ENCODE peak calls at places on chromosome 4, in seven cellular contexts. E is H9, N is mesenchymal stem cell, V is neuronal stem cell, Y is IMR-90, L is mesendoderm, C is H1. G is an unnamed sample.

GRCh38 chr4:103948244-103949018 is 228.6 kb upstream of the TACR3 start:
- DNase-seq in E (peak; percentile 68), L (peak; percentile 32), V (no peak), Y (no peak), C (peak; percentile 48), N (no peak), G (peak; percentile 73)

GRCh38 chr4:124807421-124807820 is 94.9 kb upstream of the ANKRD50 start:
- DNase-seq in V (no peak), N (no peak), L (no peak), E (no peak), Y (no peak), C (no peak), G (no peak)

GRCh38 chr4:102438873-102439614 is 62.1 kb upstream of the NFKB1 start:
- DNase-seq in Y (peak; percentile 93), E (no peak), L (peak; percentile 54), V (no peak), N (peak; percentile 98), C (no peak), G (no peak)

GRCh38 chr4:147786031-147786430 is 54.1 kb downstream of the ARHGAP10 start:
- DNase-seq in Y (no peak), C (no peak), N (no peak), E (no peak), L (no peak), V (no peak), G (no peak)

GRCh38 chr4:26993967-26994366 is 133.3 kb downstream of the STIM2 start:
- DNase-seq in L (no peak), N (no peak), E (no peak), C (no peak), V (no peak), Y (no peak), G (no peak)

GRCh38 chr4:87839309-87839946 is 6.7 kb downstream of the MEPE start:
- DNase-seq in C (no peak), L (peak; percentile 58), V (peak; percentile 12), N (peak; percentile 52), E (no peak), Y (peak; percentile 49), G (peak; percentile 61)

GRCh38 chr4:89539374-89539773 is 231.8 kb upstream of the GPRIN3 start:
- DNase-seq in E (no peak), N (peak; percentile 95), Y (peak; percentile 93), V (no peak), C (no peak), L (peak; percentile 56), G (no peak)

GRCh38 chr4:88318751-88319350 is 34.5 kb upstream of the PPM1K start:
- DNase-seq in C (peak; percentile 1), L (no peak), N (no peak), E (no peak), Y (no peak), V (no peak), G (peak; percentile 3)

GRCh38 chr4:6695660-6696581 is 2.2 kb downstream of the S100P start:
- DNase-seq in N (peak; percentile 77), E (no peak), L (no peak), Y (peak; percentile 16), V (no peak), C (no peak), G (peak; percentile 86)

GRCh38 chr4:84673475-84674230 is 90.7 kb downstream of the CDS1 start:
- DNase-seq in V (no peak), C (no peak), E (no peak), L (no peak), Y (peak; percentile 92), N (peak; percentile 79), G (peak; percentile 10)

GRCh38 chr4:153222162-153222789 is 18.0 kb downstream of the TRIM2 start:
- DNase-seq in C (peak; percentile 65), V (peak; percentile 80), E (peak; percentile 82), L (peak; percentile 90), Y (peak; percentile 87), N (peak; percentile 96), G (peak; percentile 60)

GRCh38 chr4:125689839-125690238 is 375.1 kb downstream of the FAT4 start:
- DNase-seq in E (no peak), C (no peak), V (no peak), N (no peak), Y (no peak), L (no peak), G (no peak)

GRCh38 chr4:53963786-53964185 is 100.6 kb downstream of the CHIC2 start:
- DNase-seq in Y (no peak), L (no peak), V (no peak), N (no peak), C (no peak), E (no peak), G (no peak)

GRCh38 chr4:100357542-100357941 is 160.3 kb downstream of the EMCN start:
- DNase-seq in V (no peak), Y (no peak), E (no peak), N (no peak), C (no peak), L (peak; percentile 34), G (no peak)

GRCh38 chr4:53986062-53986461 is 78.3 kb downstream of the CHIC2 start:
- DNase-seq in N (no peak), C (no peak), V (no peak), L (no peak), Y (no peak), E (no peak), G (no peak)

GRCh38 chr4:98802673-98803286 is 126.2 kb downstream of the EIF4E start:
- DNase-seq in C (no peak), Y (peak; percentile 8), E (no peak), N (peak; percentile 21), L (no peak), V (no peak), G (no peak)

GRCh38 chr4:6878451-6879059 is 31.1 kb upstream of the TBC1D14 start:
- DNase-seq in C (no peak), N (no peak), E (no peak), Y (no peak), L (no peak), V (no peak), G (no peak)

GRCh38 chr4:24793219-24794005 is 2.0 kb upstream of the SOD3 start:
- DNase-seq in N (no peak), Y (peak; percentile 19), V (no peak), C (peak; percentile 39), E (no peak), L (peak; percentile 75), G (peak; percentile 30)

GRCh38 chr4:124337874-124338273 is 374.7 kb downstream of the ANKRD50 start:
- DNase-seq in C (no peak), N (peak; percentile 47), Y (peak; percentile 54), E (no peak), V (no peak), L (no peak), G (no peak)

GRCh38 chr4:158670975-158671664 is 567 bp downstream of the C4orf46 start:
- DNase-seq in E (peak; percentile 57), L (peak; percentile 88), C (peak; percentile 56), Y (peak; percentile 76), V (peak; percentile 69), N (peak; percentile 89), G (peak; percentile 18)

GRCh38 chr4:48974979-48975640 is 11.0 kb upstream of the CWH43 start:
- DNase-seq in E (no peak), V (no peak), C (no peak), N (no peak), L (no peak), Y (no peak), G (no peak)

GRCh38 chr4:119735136-119735770 is 106.6 kb upstream of the PDE5A start:
- DNase-seq in V (no peak), L (no peak), Y (peak; percentile 99), N (peak; percentile 91), C (no peak), E (no peak), G (no peak)

GRCh38 chr4:2937146-2937857 is 25.9 kb downstream of the NOP14 start:
- DNase-seq in N (no peak), C (no peak), E (peak; percentile 46), Y (no peak), L (no peak), V (no peak), G (peak; percentile 81)

GRCh38 chr4:104591505-104591904 is 96.8 kb upstream of the CXXC4 start:
- DNase-seq in N (peak; percentile 94), L (peak; percentile 96), Y (no peak), E (peak; percentile 84), C (peak; percentile 62), V (peak; percentile 56), G (no peak)

GRCh38 chr4:70607454-70607853 is 15.4 kb downstream of the AMBN start:
- DNase-seq in E (no peak), L (no peak), V (no peak), C (no peak), Y (no peak), N (no peak), G (no peak)

GRCh38 chr4:61223385-61223784 is 23.3 kb downstream of the ADGRL3 start:
- DNase-seq in Y (no peak), V (no peak), C (no peak), N (no peak), E (no peak), L (no peak), G (no peak)

GRCh38 chr4:151911970-151912369 is 151.2 kb upstream of the GATB start:
- DNase-seq in L (no peak), Y (no peak), E (no peak), N (no peak), C (no peak), V (no peak), G (no peak)
- H2AK5ac ChIP-seq in L (no peak overlapping the region), Y (no peak overlapping the region), E (no peak overlapping the region), N (no peak overlapping the region), C (no peak overlapping the region), V (no peak overlapping the region), G (no peak overlapping the region)

DNA sequence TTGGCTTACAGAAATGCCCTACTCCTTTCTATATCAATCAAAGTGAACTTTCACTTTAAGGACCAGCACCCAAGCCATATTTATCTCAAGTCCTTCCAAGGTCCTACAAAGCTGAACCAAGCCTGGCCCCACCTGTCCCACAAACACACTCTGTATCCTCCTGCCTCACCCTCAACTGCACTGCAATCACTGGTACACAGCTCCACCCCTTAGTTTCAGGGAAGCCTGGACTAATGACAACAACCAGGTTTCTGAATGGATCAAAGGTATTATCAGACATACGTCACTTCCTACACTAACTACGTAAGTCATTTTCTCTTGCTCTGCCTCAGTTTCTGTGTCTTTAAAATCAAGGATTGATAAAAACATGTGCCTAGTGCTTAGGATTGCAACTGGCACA is 205.6 kb upstream of the HS3ST1 start:
- DNase-seq in V (no peak), L (no peak), Y (no peak), C (no peak), N (no peak), E (no peak), G (no peak)
- H3K9ac ChIP-seq in V (no peak overlapping the region), L (no peak overlapping the region), Y (no peak overlapping the region), C (no peak overlapping the region), N (no peak overlapping the region), E (no peak overlapping the region), G (no peak overlapping the region)

GRCh38 chr4:168666531-168666930 is 169.7 kb downstream of the PALLD start:
- DNase-seq in N (peak; percentile 75), E (no peak), L (no peak), C (no peak), Y (peak; percentile 55), V (no peak), G (no peak)
- H3K23ac ChIP-seq in N (no peak overlapping the region), E (no peak overlapping the region), L (no peak overlapping the region), C (no peak overlapping the region), Y (no peak overlapping the region), V (no peak overlapping the region), G (no peak overlapping the region)

GRCh38 chr4:39231660-39232059 is 49.3 kb downstream of the WDR19 start:
- DNase-seq in Y (no peak), V (no peak), N (no peak), L (no peak), C (no peak), E (no peak), G (peak; percentile 9)
- H2AK5ac ChIP-seq in Y (no peak overlapping the region), V (no peak overlapping the region), N (no peak overlapping the region), L (no peak overlapping the region), C (no peak overlapping the region), E (no peak overlapping the region), G (no peak overlapping the region)

GRCh38 chr4:188869581-188869980 is 730.3 kb downstream of the TRIML1 start:
- DNase-seq in L (no peak), N (no peak), E (no peak), Y (peak; percentile 53), C (no peak), V (no peak), G (no peak)
- H3K9ac ChIP-seq in L (no peak overlapping the region), N (no peak overlapping the region), E (no peak overlapping the region), Y (no peak overlapping the region), C (no peak overlapping the region), V (no peak overlapping the region), G (no peak overlapping the region)